ENCODE peak calls at places on chromosomes 2 and 18, in seven cellular contexts. One of them, this sample, is unnamed.
A peak's percentile ranks its signal among the peaks of the same experiment; 100 is the strongest.

GRCh38 chr2:189515264-189515663 is 65.3 kb downstream of the SLC40A1 start:
- DNase-seq in stimulated activated CD4-positive, alpha-beta T cell treated with anti-CD3 and anti-CD28 coated beads, Interleukin-2, amount 100 ng/mL, for 48 hours: no peak
- DNase-seq in Ammon's horn: no peak
- DNase-seq in colonic mucosa: no peak
- DNase-seq in naive thymus-derived CD8-positive, alpha-beta T cell: no peak
- DNase-seq in left ventricle myocardium inferior: no peak
- DNase-seq in fibroblast of lung: peak; percentile 21
- DNase-seq in this sample: no peak

GRCh38 chr2:189024861-189025618 is 50.9 kb downstream of the COL3A1 start:
- DNase-seq in naive thymus-derived CD8-positive, alpha-beta T cell: no peak
- DNase-seq in colonic mucosa: no peak
- DNase-seq in fibroblast of lung: no peak
- DNase-seq in Ammon's horn: no peak
- DNase-seq in left ventricle myocardium inferior: no peak
- DNase-seq in stimulated activated CD4-positive, alpha-beta T cell treated with anti-CD3 and anti-CD28 coated beads, Interleukin-2, amount 100 ng/mL, for 48 hours: no peak
- DNase-seq in this sample: no peak

GRCh38 chr2:220664272-220665107 is 907.6 kb downstream of the EPHA4 start:
- DNase-seq in colonic mucosa: no peak
- DNase-seq in stimulated activated CD4-positive, alpha-beta T cell treated with anti-CD3 and anti-CD28 coated beads, Interleukin-2, amount 100 ng/mL, for 48 hours: no peak
- DNase-seq in left ventricle myocardium inferior: no peak
- DNase-seq in Ammon's horn: no peak
- DNase-seq in naive thymus-derived CD8-positive, alpha-beta T cell: no peak
- DNase-seq in fibroblast of lung: peak; percentile 89
- DNase-seq in this sample: no peak

GRCh38 chr2:208358758-208359631 is 47.6 kb upstream of the PTH2R start:
- DNase-seq in fibroblast of lung: no peak
- DNase-seq in naive thymus-derived CD8-positive, alpha-beta T cell: no peak
- DNase-seq in stimulated activated CD4-positive, alpha-beta T cell treated with anti-CD3 and anti-CD28 coated beads, Interleukin-2, amount 100 ng/mL, for 48 hours: no peak
- DNase-seq in colonic mucosa: no peak
- DNase-seq in Ammon's horn: no peak
- DNase-seq in left ventricle myocardium inferior: no peak
- DNase-seq in this sample: no peak

GRCh38 chr2:211455225-211455841 is 898.9 kb downstream of the CPS1 start:
- DNase-seq in Ammon's horn: peak; percentile 79
- DNase-seq in colonic mucosa: peak; percentile 20
- DNase-seq in naive thymus-derived CD8-positive, alpha-beta T cell: no peak
- DNase-seq in fibroblast of lung: peak; percentile 39
- DNase-seq in stimulated activated CD4-positive, alpha-beta T cell treated with anti-CD3 and anti-CD28 coated beads, Interleukin-2, amount 100 ng/mL, for 48 hours: peak; percentile 10
- DNase-seq in left ventricle myocardium inferior: no peak
- DNase-seq in this sample: no peak

GRCh38 chr2:215833531-215834162 is 179.7 kb downstream of the MREG start:
- DNase-seq in colonic mucosa: no peak
- DNase-seq in stimulated activated CD4-positive, alpha-beta T cell treated with anti-CD3 and anti-CD28 coated beads, Interleukin-2, amount 100 ng/mL, for 48 hours: no peak
- DNase-seq in naive thymus-derived CD8-positive, alpha-beta T cell: no peak
- DNase-seq in left ventricle myocardium inferior: no peak
- DNase-seq in fibroblast of lung: peak; percentile 86
- DNase-seq in Ammon's horn: no peak
- DNase-seq in this sample: no peak

GRCh38 chr2:127485051-127485693 is 41.1 kb downstream of the IWS1 start:
- DNase-seq in Ammon's horn: no peak
- DNase-seq in stimulated activated CD4-positive, alpha-beta T cell treated with anti-CD3 and anti-CD28 coated beads, Interleukin-2, amount 100 ng/mL, for 48 hours: no peak
- DNase-seq in colonic mucosa: no peak
- DNase-seq in fibroblast of lung: no peak
- DNase-seq in left ventricle myocardium inferior: no peak
- DNase-seq in naive thymus-derived CD8-positive, alpha-beta T cell: no peak
- DNase-seq in this sample: no peak

GRCh38 chr18:1585881-1586488 is 681.3 kb downstream of the ADCYAP1 start:
- DNase-seq in Ammon's horn: peak; percentile 37
- DNase-seq in colonic mucosa: no peak
- DNase-seq in stimulated activated CD4-positive, alpha-beta T cell treated with anti-CD3 and anti-CD28 coated beads, Interleukin-2, amount 100 ng/mL, for 48 hours: no peak
- DNase-seq in naive thymus-derived CD8-positive, alpha-beta T cell: no peak
- DNase-seq in left ventricle myocardium inferior: no peak
- DNase-seq in fibroblast of lung: peak; percentile 23
- DNase-seq in this sample: no peak

GRCh38 chr18:68387246-68387645 is 327.7 kb downstream of the TMX3 start:
- DNase-seq in stimulated activated CD4-positive, alpha-beta T cell treated with anti-CD3 and anti-CD28 coated beads, Interleukin-2, amount 100 ng/mL, for 48 hours: no peak
- DNase-seq in Ammon's horn: no peak
- DNase-seq in colonic mucosa: no peak
- DNase-seq in naive thymus-derived CD8-positive, alpha-beta T cell: no peak
- DNase-seq in left ventricle myocardium inferior: no peak
- DNase-seq in fibroblast of lung: no peak
- DNase-seq in this sample: no peak

GRCh38 chr2:152825834-152826233 is 107.4 kb downstream of the ARL6IP6 start:
- DNase-seq in Ammon's horn: no peak
- DNase-seq in stimulated activated CD4-positive, alpha-beta T cell treated with anti-CD3 and anti-CD28 coated beads, Interleukin-2, amount 100 ng/mL, for 48 hours: no peak
- DNase-seq in colonic mucosa: no peak
- DNase-seq in naive thymus-derived CD8-positive, alpha-beta T cell: no peak
- DNase-seq in left ventricle myocardium inferior: no peak
- DNase-seq in fibroblast of lung: no peak
- DNase-seq in this sample: no peak

GRCh38 chr2:237072067-237072931 is 13.4 kb upstream of the COPS8 start:
- DNase-seq in stimulated activated CD4-positive, alpha-beta T cell treated with anti-CD3 and anti-CD28 coated beads, Interleukin-2, amount 100 ng/mL, for 48 hours: peak; percentile 81
- DNase-seq in colonic mucosa: peak; percentile 77
- DNase-seq in naive thymus-derived CD8-positive, alpha-beta T cell: peak; percentile 58
- DNase-seq in fibroblast of lung: peak; percentile 71
- DNase-seq in Ammon's horn: peak; percentile 70
- DNase-seq in left ventricle myocardium inferior: peak; percentile 75
- DNase-seq in this sample: peak; percentile 75

This sample was measured in psoas muscle.